ENCODE peak calls at places on chromosomes 7 and 10, in four cellular contexts. E is vagina, R is SJSA1, Z is thoracic aorta. Q is an unnamed sample.

GRCh38 chr7:7177044-7177517 is 5.3 kb upstream of the C1GALT1 start:
- DNase-seq in E (no peak), R (no peak), Z (no peak), Q (no peak)

GRCh38 chr10:126337241-126337640 is 51.0 kb downstream of the ADAM12 start:
- DNase-seq in E (no peak), R (no peak), Z (no peak), Q (no peak)

GRCh38 chr7:141264511-141264910 is 190.6 kb downstream of the TMEM178B start:
- DNase-seq in E (no peak), R (no peak), Z (no peak), Q (no peak)

GRCh38 chr10:24465124-24465874 is 256.4 kb downstream of the KIAA1217 start:
- DNase-seq in E (no peak), R (peak), Z (no peak), Q (no peak)

GRCh38 chr7:81484266-81484665 is 285.6 kb downstream of the HGF start:
- DNase-seq in E (no peak), R (peak), Z (no peak), Q (no peak)

GRCh38 chr7:140697447-140698143 is 1.1 kb downstream of the NDUFB2 start:
- DNase-seq in E (no peak), R (peak), Z (no peak), Q (no peak)

GRCh38 chr10:128431506-128431905 is 305.3 kb upstream of the MKI67 start:
- DNase-seq in E (no peak), R (no peak), Z (no peak), Q (no peak)

GRCh38 chr7:130897515-130898419 is 163.8 kb upstream of the KLF14 start:
- DNase-seq in E (no peak), R (no peak), Z (no peak), Q (no peak)

GRCh38 chr7:98733036-98733435 is 116.0 kb downstream of the NPTX2 start:
- DNase-seq in E (no peak), R (peak), Z (no peak), Q (no peak)

GRCh38 chr10:82397859-82398258 is 522.9 kb downstream of the NRG3 start:
- DNase-seq in E (no peak), R (no peak), Z (no peak), Q (no peak)

GRCh38 chr10:53134050-53134449 is 361.5 kb upstream of the MBL2 start:
- DNase-seq in E (no peak), R (no peak), Z (no peak), Q (no peak)

GRCh38 chr7:20395094-20395493 is 64.4 kb downstream of the ITGB8 start:
- DNase-seq in E (no peak), R (no peak), Z (no peak), Q (no peak)

GRCh38 chr10:16612148-16612742 is 90.6 kb upstream of the C1QL3 start:
- DNase-seq in E (no peak), R (no peak), Z (no peak), Q (no peak)

GRCh38 chr10:34666008-34666700 is 148.9 kb downstream of the PARD3 start:
- DNase-seq in E (no peak), R (peak), Z (no peak), Q (no peak)

GRCh38 chr7:39414669-39415035 is 151.6 kb upstream of the YAE1 start:
- DNase-seq in E (no peak), R (no peak), Z (no peak), Q (no peak)

GRCh38 chr10:97185326-97186058 is at the start of gene SLIT1:
- DNase-seq in E (no peak), R (no peak), Z (no peak), Q (no peak)

GRCh38 chr10:117801691-117802090 is 245.1 kb downstream of the RAB11FIP2 start:
- DNase-seq in E (no peak), R (no peak), Z (no peak), Q (no peak)

GRCh38 chr10:71714055-71714454 is 5.5 kb downstream of the C10orf105 start:
- DNase-seq in E (no peak), R (no peak), Z (no peak), Q (no peak)

GRCh38 chr7:116630932-116631449 is 41.0 kb upstream of the MET start:
- DNase-seq in E (no peak), R (no peak), Z (peak), Q (no peak)

GRCh38 chr10:60042959-60043358 is 136.6 kb upstream of the CCDC6 start:
- DNase-seq in E (no peak), R (no peak), Z (no peak), Q (no peak)

GRCh38 chr10:69861251-69862240 is 59.8 kb downstream of the COL13A1 start:
- DNase-seq in E (no peak), R (no peak), Z (no peak), Q (no peak)

GRCh38 chr7:75624134-75624832 is 114.5 kb downstream of the HIP1 start:
- DNase-seq in E (no peak), R (no peak), Z (no peak), Q (no peak)

GRCh38 chr7:28126047-28127041 is 54.3 kb downstream of the JAZF1 start:
- DNase-seq in E (no peak), R (no peak), Z (no peak), Q (no peak)

GRCh38 chr7:71787513-71787912 is 624.6 kb downstream of the CALN1 start:
- DNase-seq in E (no peak), R (no peak), Z (no peak), Q (no peak)

DNA sequence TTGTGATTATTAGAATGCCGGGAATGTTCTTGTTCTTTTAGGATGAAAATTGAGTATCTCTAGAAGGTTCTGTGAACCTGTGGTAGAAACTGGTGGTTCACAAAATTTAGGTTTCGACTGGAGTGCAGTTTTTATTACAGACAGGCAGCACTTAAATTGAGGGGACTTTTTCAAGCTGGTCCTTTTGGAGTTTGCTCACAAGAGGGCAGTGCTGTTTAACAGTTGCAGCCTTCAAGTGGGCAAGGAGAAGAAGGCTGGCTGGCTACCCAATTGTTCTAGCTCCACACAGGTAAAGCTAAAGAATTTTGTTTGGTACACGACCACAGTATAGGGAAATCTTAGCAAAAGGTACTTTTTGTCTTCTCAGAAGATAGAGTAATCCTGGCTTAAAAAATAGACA is 233.6 kb downstream of the SNX13 start:
- DNase-seq in E (no peak), R (peak), Z (no peak), Q (no peak)
- H3K27ac ChIP-seq in E (no peak), R (no peak), Z (no peak), Q (no peak)

GRCh38 chr10:124745678-124746077 is 1.5 kb upstream of the FAM53B start:
- DNase-seq in E (no peak), R (no peak), Z (no peak), Q (no peak)

GRCh38 chr10:124747745-124748144 is 3.6 kb upstream of the FAM53B start:
- DNase-seq in E (no peak), R (no peak), Z (no peak), Q (no peak)

GRCh38 chr10:124746992-124747391 is 2.8 kb upstream of the FAM53B start:
- DNase-seq in E (no peak), R (no peak), Z (no peak), Q (no peak)

GRCh38 chr10:124748953-124749645 is 4.9 kb upstream of the FAM53B start:
- DNase-seq in E (no peak), R (no peak), Z (no peak), Q (no peak)

GRCh38 chr10:124748206-124748605 is 4.0 kb upstream of the FAM53B start:
- DNase-seq in E (no peak), R (no peak), Z (no peak), Q (no peak)
- H3K27ac ChIP-seq in E (no peak), R (no peak), Z (no peak), Q (no peak)

GRCh38 chr7:84610390-84610789 is 415.8 kb upstream of the SEMA3A start:
- DNase-seq in E (no peak), R (no peak), Z (no peak), Q (no peak)
- H3K27ac ChIP-seq in E (no peak), R (no peak), Z (no peak), Q (no peak)

GRCh38 chr7:155645652-155646051 is 1.2 kb downstream of the RBM33 start:
- DNase-seq in E (no peak), R (no peak), Z (no peak), Q (no peak)
- H3K27ac ChIP-seq in E (no peak), R (peak), Z (no peak), Q (no peak)

GRCh38 chr7:29607259-29607658 is 43.6 kb downstream of the PRR15 start:
- DNase-seq in E (no peak), R (no peak), Z (no peak), Q (no peak)

GRCh38 chr7:29606830-29607229 is 43.2 kb downstream of the PRR15 start:
- DNase-seq in E (no peak), R (no peak), Z (no peak), Q (no peak)

GRCh38 chr7:29609162-29610030 is 45.8 kb downstream of the PRR15 start:
- DNase-seq in E (no peak), R (no peak), Z (no peak), Q (no peak)

GRCh38 chr7:29606287-29606721 is 42.7 kb downstream of the PRR15 start:
- DNase-seq in E (no peak), R (peak), Z (no peak), Q (no peak)

DNA sequence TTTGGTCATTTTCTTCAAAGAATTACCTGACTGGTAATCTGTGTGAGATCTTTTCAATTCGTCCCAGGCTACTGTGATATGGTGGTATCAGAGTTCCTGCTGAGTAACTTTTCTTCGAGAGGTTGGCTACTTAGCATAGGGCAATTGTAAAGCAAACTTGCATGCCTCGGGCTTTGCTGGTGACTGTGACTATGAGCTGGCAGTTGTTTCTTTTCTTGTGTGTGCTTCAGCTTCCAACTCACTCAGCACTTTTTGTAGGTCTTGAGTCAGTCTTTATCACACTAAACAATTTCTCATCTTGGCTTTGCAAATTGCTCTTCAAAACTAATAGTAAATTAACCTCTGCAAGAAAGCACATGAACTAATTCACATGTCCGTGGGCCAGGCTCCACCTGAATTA is 44.3 kb downstream of the PRR15 start:
- DNase-seq in E (no peak), R (peak), Z (no peak), Q (no peak)
- H3K27ac ChIP-seq in E (no peak), R (no peak), Z (no peak), Q (no peak)

GRCh38 chr7:108078156-108078781 is 51.9 kb downstream of the LAMB4 start:
- DNase-seq in E (no peak), R (no peak), Z (no peak), Q (no peak)
- H3K27ac ChIP-seq in E (no peak), R (no peak), Z (no peak), Q (no peak)

GRCh38 chr7:46616636-46617035 is 695.6 kb upstream of the IGFBP3 start:
- DNase-seq in E (no peak), R (no peak), Z (no peak), Q (no peak)

GRCh38 chr7:46625032-46625431 is 704.0 kb upstream of the IGFBP3 start:
- DNase-seq in E (no peak), R (no peak), Z (no peak), Q (no peak)

GRCh38 chr7:46619723-46620310 is 698.7 kb upstream of the IGFBP3 start:
- DNase-seq in E (no peak), R (no peak), Z (no peak), Q (no peak)
- H3K27ac ChIP-seq in E (no peak), R (no peak), Z (no peak), Q (no peak)

Q was measured in caudate nucleus.